ENCODE peak calls at places on chromosomes 3 and 15, in five cellular contexts. W is iPS-NIHi11; M is COR-L47; R is stimulated activated CD4-positive, alpha-beta T cell treated with anti-CD3 and anti-CD28 coated beads, Interleukin-12 subunit alpha, Interleukin-12 subunit beta, amount 100 ng/mL, for 48 hours; D is A172. C is an unnamed sample.

GRCh38 chr3:166425021-166425420 is 587.8 kb upstream of the BCHE start:
- DNase-seq in W (no peak), M (no peak), R (no peak), D (no peak), C (no peak)

GRCh38 chr15:36617529-36618196 is 38.2 kb downstream of the CDIN1 start:
- DNase-seq in W (no peak), M (no peak), R (no peak), D (no peak), C (no peak)

GRCh38 chr3:71232895-71233294 is 350.6 kb downstream of the FOXP1 start:
- DNase-seq in W (no peak), M (no peak), R (no peak), D (no peak), C (no peak)

GRCh38 chr15:41276821-41277220 is 45.8 kb downstream of the CHP1 start:
- DNase-seq in W (no peak), M (no peak), R (no peak), D (no peak), C (no peak)

GRCh38 chr3:171775943-171776342 is 34.3 kb downstream of the PLD1 start:
- DNase-seq in W (no peak), M (no peak), R (no peak), D (no peak), C (no peak)

GRCh38 chr3:195180490-195181106 is 90.4 kb downstream of the XXYLT1 start:
- DNase-seq in W (no peak), M (no peak), R (no peak), D (no peak), C (peak)

GRCh38 chr15:64651573-64652260 is 123.7 kb downstream of the RBPMS2 start:
- DNase-seq in W (peak), M (peak), R (peak), D (no peak), C (no peak)

GRCh38 chr3:52670621-52671521 is 14.8 kb downstream of the PBRM1 start:
- DNase-seq in W (no peak), M (no peak), R (peak), D (peak), C (no peak)

GRCh38 chr3:120858501-120858900 is 49.5 kb upstream of the STXBP5L start:
- DNase-seq in W (no peak), M (no peak), R (no peak), D (no peak), C (no peak)

GRCh38 chr15:35437157-35437556 is 108.8 kb downstream of the DPH6 start:
- DNase-seq in W (peak), M (no peak), R (no peak), D (peak), C (no peak)

GRCh38 chr3:133987136-133987535 is 42.6 kb downstream of the SLCO2A1 start:
- DNase-seq in W (no peak), M (no peak), R (no peak), D (no peak), C (no peak)

GRCh38 chr3:53478166-53478830 is 16.1 kb upstream of the CACNA1D start:
- DNase-seq in W (no peak), M (no peak), R (no peak), D (no peak), C (no peak)

GRCh38 chr15:46242935-46243334 is 608.1 kb downstream of the SQOR start:
- DNase-seq in W (no peak), M (no peak), R (no peak), D (no peak), C (no peak)

GRCh38 chr15:34799149-34799824 is 3.9 kb upstream of the ACTC1 start:
- DNase-seq in W (no peak), M (peak), R (no peak), D (no peak), C (no peak)

GRCh38 chr15:40028853-40029252 is 10.1 kb downstream of the SRP14 start:
- DNase-seq in W (no peak), M (no peak), R (no peak), D (no peak), C (peak)

GRCh38 chr15:64045774-64046346 is 425 bp downstream of the DAPK2 start:
- DNase-seq in W (peak), M (no peak), R (no peak), D (no peak), C (peak)

GRCh38 chr15:57541805-57542504 is 49.7 kb upstream of the MYZAP start:
- DNase-seq in W (peak), M (peak), R (peak), D (peak), C (peak)

GRCh38 chr15:77497108-77497737 is 76.5 kb downstream of the HMG20A start:
- DNase-seq in W (peak), M (peak), R (no peak), D (peak), C (peak)

GRCh38 chr15:31084176-31084575 is 17.3 kb downstream of the TRPM1 start:
- DNase-seq in W (no peak), M (no peak), R (no peak), D (no peak), C (no peak)

GRCh38 chr15:99307735-99308134 is 56.5 kb downstream of the LRRC28 start:
- DNase-seq in W (no peak), M (no peak), R (no peak), D (peak), C (no peak)

GRCh38 chr3:9280477-9281219 is 31.2 kb upstream of the SRGAP3 start:
- DNase-seq in W (peak), M (peak), R (no peak), D (no peak), C (peak)

GRCh38 chr3:97990624-97991277 is 18.5 kb upstream of the RIOX2 start:
- DNase-seq in W (no peak), M (no peak), R (no peak), D (no peak), C (no peak)